ENCODE peak calls at places on chromosome 11, in six cellular contexts. J, K, M, I, X and H are unnamed samples.

GRCh38 chr11:17572359-17572690 is 25.3 kb downstream of the OTOG start:
- DNase-seq in J (no peak), M (no peak), X (no peak), I (no peak), K (no peak), H (no peak)

GRCh38 chr11:62832346-62833234 is at the start of gene TEX54:
- DNase-seq in M (no peak), I (no peak), X (no peak), J (no peak), K (no peak), H (no peak)

GRCh38 chr11:69298778-69299461 is 5.0 kb downstream of the MYEOV start:
- DNase-seq in M (no peak), I (no peak), X (no peak), K (no peak), J (no peak), H (no peak)

GRCh38 chr11:66003291-66003690 is 988 bp downstream of the BANF1 start:
- DNase-seq in M (no peak), J (no peak), K (no peak), I (no peak), X (no peak), H (no peak)

GRCh38 chr11:10651579-10652361 is 41.8 kb downstream of the IRAG1 start:
- DNase-seq in J (no peak), X (no peak), I (no peak), M (no peak), K (no peak), H (no peak)

GRCh38 chr11:42273977-42274376 is 814.5 kb upstream of the LRRC4C start:
- DNase-seq in K (no peak), I (no peak), J (no peak), X (no peak), M (no peak), H (no peak)

GRCh38 chr11:32462296-32462695 is 27.0 kb upstream of the WT1 start:
- DNase-seq in I (no peak), K (no peak), M (no peak), X (no peak), J (no peak), H (no peak)

GRCh38 chr11:118380571-118380970 is 20.8 kb upstream of the ATP5MG start:
- DNase-seq in X (no peak), K (no peak), I (no peak), M (no peak), J (no peak), H (no peak)

GRCh38 chr11:130581631-130582030 is 133.2 kb downstream of the ADAMTS15 start:
- DNase-seq in I (no peak), M (no peak), J (no peak), K (peak), X (no peak), H (no peak)

GRCh38 chr11:3952715-3953114 is 97.3 kb downstream of the STIM1 start:
- DNase-seq in J (no peak), K (no peak), I (no peak), M (no peak), X (no peak), H (no peak)

GRCh38 chr11:111265421-111265820 is 19.9 kb downstream of the POU2AF2 start:
- DNase-seq in X (no peak), K (no peak), I (no peak), J (no peak), M (no peak), H (no peak)

GRCh38 chr11:99268895-99269294 is 248.1 kb downstream of the CNTN5 start:
- DNase-seq in K (no peak), M (no peak), J (no peak), X (no peak), I (no peak), H (no peak)

GRCh38 chr11:87338046-87338639 is 300.4 kb downstream of the TMEM135 start:
- DNase-seq in M (no peak), X (no peak), J (no peak), I (no peak), K (no peak), H (no peak)